ENCODE peak calls at places on chromosomes 2 and 18, in ten cellular contexts. One of them, this sample, is unnamed.

GRCh38 chr2:148982282-148982681 is 56.2 kb upstream of the LYPD6B start:
- DNase-seq in heart right ventricle: no peak
- DNase-seq in neural progenitor cell: no peak
- DNase-seq in mucosa of descending colon: no peak
- DNase-seq in NT2/D1: no peak
- DNase-seq in testis: no peak
- DNase-seq in CD8-positive, alpha-beta memory T cell: no peak
- DNase-seq in GM12878: no peak
- DNase-seq in left ventricle myocardium inferior: no peak
- DNase-seq in suprapubic skin: no peak
- DNase-seq in this sample: no peak

GRCh38 chr2:23377772-23378171 is 7.2 kb upstream of the KLHL29 start:
- DNase-seq in heart right ventricle: no peak
- DNase-seq in neural progenitor cell: no peak
- DNase-seq in mucosa of descending colon: no peak
- DNase-seq in NT2/D1: no peak
- DNase-seq in testis: no peak
- DNase-seq in CD8-positive, alpha-beta memory T cell: no peak
- DNase-seq in GM12878: no peak
- DNase-seq in left ventricle myocardium inferior: no peak
- DNase-seq in suprapubic skin: no peak
- DNase-seq in this sample: no peak

GRCh38 chr2:158464426-158465281 is 7.9 kb downstream of the PKP4 start:
- DNase-seq in heart right ventricle: no peak
- DNase-seq in neural progenitor cell: peak; percentile 30
- DNase-seq in mucosa of descending colon: no peak
- DNase-seq in NT2/D1: no peak
- DNase-seq in testis: no peak
- DNase-seq in CD8-positive, alpha-beta memory T cell: peak; percentile 18
- DNase-seq in GM12878: no peak
- DNase-seq in left ventricle myocardium inferior: no peak
- DNase-seq in suprapubic skin: no peak
- DNase-seq in this sample: no peak

GRCh38 chr2:3620834-3621233 is 25.9 kb downstream of the COLEC11 start:
- DNase-seq in heart right ventricle: no peak
- DNase-seq in neural progenitor cell: no peak
- DNase-seq in mucosa of descending colon: no peak
- DNase-seq in NT2/D1: no peak
- DNase-seq in testis: no peak
- DNase-seq in CD8-positive, alpha-beta memory T cell: no peak
- DNase-seq in GM12878: no peak
- DNase-seq in left ventricle myocardium inferior: no peak
- DNase-seq in suprapubic skin: no peak
- DNase-seq in this sample: no peak

GRCh38 chr18:79445740-79446566 is 50.2 kb downstream of the NFATC1 start:
- DNase-seq in heart right ventricle: no peak
- DNase-seq in neural progenitor cell: no peak
- DNase-seq in mucosa of descending colon: no peak
- DNase-seq in NT2/D1: no peak
- DNase-seq in testis: no peak
- DNase-seq in CD8-positive, alpha-beta memory T cell: no peak
- DNase-seq in GM12878: no peak
- DNase-seq in left ventricle myocardium inferior: no peak
- DNase-seq in suprapubic skin: no peak
- DNase-seq in this sample: no peak

GRCh38 chr2:187056416-187057333 is 207.7 kb upstream of the ZSWIM2 start:
- DNase-seq in heart right ventricle: no peak
- DNase-seq in neural progenitor cell: no peak
- DNase-seq in mucosa of descending colon: no peak
- DNase-seq in NT2/D1: no peak
- DNase-seq in testis: no peak
- DNase-seq in CD8-positive, alpha-beta memory T cell: no peak
- DNase-seq in GM12878: no peak
- DNase-seq in left ventricle myocardium inferior: no peak
- DNase-seq in suprapubic skin: no peak
- DNase-seq in this sample: no peak

GRCh38 chr2:64363140-64363539 is 90.8 kb upstream of the LGALSL start:
- DNase-seq in heart right ventricle: no peak
- DNase-seq in neural progenitor cell: no peak
- DNase-seq in mucosa of descending colon: no peak
- DNase-seq in NT2/D1: no peak
- DNase-seq in testis: no peak
- DNase-seq in CD8-positive, alpha-beta memory T cell: no peak
- DNase-seq in GM12878: no peak
- DNase-seq in left ventricle myocardium inferior: no peak
- DNase-seq in suprapubic skin: no peak
- DNase-seq in this sample: no peak

GRCh38 chr2:149388120-149388816 is 57.9 kb downstream of the LYPD6 start:
- DNase-seq in heart right ventricle: no peak
- DNase-seq in neural progenitor cell: peak; percentile 19
- DNase-seq in mucosa of descending colon: no peak
- DNase-seq in NT2/D1: no peak
- DNase-seq in testis: no peak
- DNase-seq in CD8-positive, alpha-beta memory T cell: no peak
- DNase-seq in GM12878: no peak
- DNase-seq in left ventricle myocardium inferior: no peak
- DNase-seq in suprapubic skin: no peak
- DNase-seq in this sample: no peak

GRCh38 chr2:75375646-75376582 is 176.6 kb upstream of the TACR1 start:
- DNase-seq in heart right ventricle: no peak
- DNase-seq in neural progenitor cell: no peak
- DNase-seq in mucosa of descending colon: no peak
- DNase-seq in NT2/D1: no peak
- DNase-seq in testis: no peak
- DNase-seq in CD8-positive, alpha-beta memory T cell: no peak
- DNase-seq in GM12878: no peak
- DNase-seq in left ventricle myocardium inferior: no peak
- DNase-seq in suprapubic skin: no peak
- DNase-seq in this sample: no peak

GRCh38 chr18:12278765-12279682 is 24.9 kb downstream of the CIDEA start:
- DNase-seq in heart right ventricle: peak; percentile 82
- DNase-seq in neural progenitor cell: peak; percentile 87
- DNase-seq in mucosa of descending colon: peak; percentile 73
- DNase-seq in NT2/D1: peak; percentile 61
- DNase-seq in testis: peak; percentile 78
- DNase-seq in CD8-positive, alpha-beta memory T cell: no peak
- DNase-seq in GM12878: no peak
- DNase-seq in left ventricle myocardium inferior: peak; percentile 86
- DNase-seq in suprapubic skin: peak; percentile 88
- DNase-seq in this sample: peak; percentile 97

DNA sequence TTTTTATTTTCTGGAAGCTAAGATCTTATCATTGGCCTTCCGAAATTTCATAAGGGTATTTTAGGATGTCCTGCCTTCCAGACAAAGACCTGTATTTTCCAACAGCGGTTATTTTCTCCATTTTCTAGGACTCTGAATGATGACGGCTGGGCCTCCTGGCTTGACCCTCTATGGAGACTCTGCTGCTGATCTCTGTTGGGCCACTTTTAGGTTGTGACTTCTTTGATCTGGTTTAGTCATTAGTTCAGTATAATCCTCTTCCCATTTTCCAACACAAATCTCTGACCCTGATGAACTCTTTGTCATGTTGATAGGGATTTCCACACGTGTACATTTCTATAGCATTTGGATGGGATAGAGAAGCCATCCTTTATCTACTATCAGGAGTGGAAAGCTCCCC is 93.7 kb downstream of the HS1BP3 start:
- DNase-seq in heart right ventricle: no peak
- DNase-seq in neural progenitor cell: no peak
- DNase-seq in mucosa of descending colon: no peak
- DNase-seq in NT2/D1: no peak
- DNase-seq in testis: no peak
- DNase-seq in CD8-positive, alpha-beta memory T cell: no peak
- DNase-seq in GM12878: no peak
- DNase-seq in left ventricle myocardium inferior: no peak
- DNase-seq in suprapubic skin: no peak
- DNase-seq in this sample: no peak
- H3K4me3 ChIP-seq in heart right ventricle: no peak overlapping the region
- H3K4me3 ChIP-seq in neural progenitor cell: no peak overlapping the region
- H3K4me3 ChIP-seq in mucosa of descending colon: no peak overlapping the region
- H3K4me3 ChIP-seq in NT2/D1: no peak overlapping the region
- H3K4me3 ChIP-seq in testis: no peak overlapping the region
- H3K4me3 ChIP-seq in CD8-positive, alpha-beta memory T cell: no peak overlapping the region
- H3K4me3 ChIP-seq in GM12878: no peak overlapping the region
- H3K4me3 ChIP-seq in left ventricle myocardium inferior: no peak overlapping the region
- H3K4me3 ChIP-seq in suprapubic skin: no peak overlapping the region
- H3K4me3 ChIP-seq in this sample: no peak overlapping the region

GRCh38 chr2:105885456-105885855 is 140.7 kb downstream of the NCK2 start:
- DNase-seq in heart right ventricle: no peak
- DNase-seq in neural progenitor cell: no peak
- DNase-seq in mucosa of descending colon: no peak
- DNase-seq in NT2/D1: no peak
- DNase-seq in testis: no peak
- DNase-seq in CD8-positive, alpha-beta memory T cell: no peak
- DNase-seq in GM12878: no peak
- DNase-seq in left ventricle myocardium inferior: no peak
- DNase-seq in suprapubic skin: no peak
- DNase-seq in this sample: no peak

GRCh38 chr2:105883911-105884694 is 139.4 kb downstream of the NCK2 start:
- DNase-seq in heart right ventricle: no peak
- DNase-seq in neural progenitor cell: no peak
- DNase-seq in mucosa of descending colon: no peak
- DNase-seq in NT2/D1: no peak
- DNase-seq in testis: no peak
- DNase-seq in CD8-positive, alpha-beta memory T cell: no peak
- DNase-seq in GM12878: no peak
- DNase-seq in left ventricle myocardium inferior: no peak
- DNase-seq in suprapubic skin: no peak
- DNase-seq in this sample: no peak

GRCh38 chr2:105886680-105887079 is 142.0 kb downstream of the NCK2 start:
- DNase-seq in heart right ventricle: no peak
- DNase-seq in neural progenitor cell: no peak
- DNase-seq in mucosa of descending colon: no peak
- DNase-seq in NT2/D1: no peak
- DNase-seq in testis: no peak
- DNase-seq in CD8-positive, alpha-beta memory T cell: no peak
- DNase-seq in GM12878: no peak
- DNase-seq in left ventricle myocardium inferior: no peak
- DNase-seq in suprapubic skin: no peak
- DNase-seq in this sample: no peak

GRCh38 chr2:105887246-105887645 is 142.5 kb downstream of the NCK2 start:
- DNase-seq in heart right ventricle: no peak
- DNase-seq in neural progenitor cell: no peak
- DNase-seq in mucosa of descending colon: no peak
- DNase-seq in NT2/D1: no peak
- DNase-seq in testis: no peak
- DNase-seq in CD8-positive, alpha-beta memory T cell: no peak
- DNase-seq in GM12878: no peak
- DNase-seq in left ventricle myocardium inferior: no peak
- DNase-seq in suprapubic skin: no peak
- DNase-seq in this sample: no peak

DNA sequence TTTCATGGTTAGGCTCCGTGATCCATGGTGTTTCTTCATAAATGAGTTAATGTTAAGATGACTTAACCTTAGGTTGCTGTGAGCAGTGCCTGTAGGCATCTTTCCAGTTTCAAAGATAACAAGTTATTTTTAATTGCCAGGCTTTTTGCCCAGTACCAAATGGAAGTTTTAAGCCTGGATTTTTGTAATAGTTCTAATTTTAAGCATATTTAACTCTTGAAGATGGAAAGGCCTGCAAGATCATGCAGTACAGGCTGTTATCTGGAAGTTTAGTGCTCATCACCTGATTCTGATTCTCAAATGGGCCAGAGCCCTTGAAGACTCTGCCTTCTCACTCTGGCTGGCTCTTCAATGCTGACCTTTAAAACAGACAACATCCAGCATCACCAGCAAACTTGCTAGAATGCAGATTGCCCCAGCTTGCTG is 141.3 kb downstream of the NCK2 start:
- DNase-seq in heart right ventricle: no peak
- DNase-seq in neural progenitor cell: no peak
- DNase-seq in mucosa of descending colon: no peak
- DNase-seq in NT2/D1: no peak
- DNase-seq in testis: no peak
- DNase-seq in CD8-positive, alpha-beta memory T cell: no peak
- DNase-seq in GM12878: no peak
- DNase-seq in left ventricle myocardium inferior: no peak
- DNase-seq in suprapubic skin: no peak
- DNase-seq in this sample: no peak
- H3K9me3 ChIP-seq in heart right ventricle: no peaks in the 10 kb centered on the region
- H3K9me3 ChIP-seq in neural progenitor cell: no peaks in the 10 kb centered on the region
- H3K9me3 ChIP-seq in mucosa of descending colon: peaks cover 5% of the 10 kb centered on the region
- H3K9me3 ChIP-seq in NT2/D1: peaks cover 14% of the 10 kb centered on the region
- H3K9me3 ChIP-seq in testis: no peaks in the 10 kb centered on the region
- H3K9me3 ChIP-seq in CD8-positive, alpha-beta memory T cell: no peaks in the 10 kb centered on the region
- H3K9me3 ChIP-seq in GM12878: peaks cover 7% of the 10 kb centered on the region
- H3K9me3 ChIP-seq in left ventricle myocardium inferior: peaks cover 9% of the 10 kb centered on the region
- H3K9me3 ChIP-seq in suprapubic skin: peaks cover 5% of the 10 kb centered on the region
- H3K9me3 ChIP-seq in this sample: no peaks in the 10 kb centered on the region

DNA sequence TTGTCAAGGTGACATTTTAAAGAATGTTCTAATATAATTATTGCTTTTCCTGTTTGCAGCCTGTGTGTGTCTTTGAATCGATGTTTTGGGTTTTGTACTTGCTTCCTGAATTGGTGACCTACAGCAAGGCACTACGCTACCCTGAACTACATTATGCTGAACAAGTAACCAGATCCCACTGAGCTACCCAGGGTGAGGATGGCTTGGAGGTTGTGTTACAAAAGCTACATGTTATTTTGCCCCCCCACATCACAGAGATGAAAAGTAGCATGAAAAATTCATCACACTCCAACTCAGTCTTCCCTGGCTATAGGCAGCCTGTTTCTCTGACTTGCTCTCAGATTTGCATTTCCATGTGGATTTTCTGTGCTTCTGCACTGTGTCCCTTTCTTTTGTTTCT is 162.1 kb downstream of the LDLRAD4 start:
- DNase-seq in heart right ventricle: no peak
- DNase-seq in neural progenitor cell: no peak
- DNase-seq in mucosa of descending colon: no peak
- DNase-seq in NT2/D1: no peak
- DNase-seq in testis: no peak
- DNase-seq in CD8-positive, alpha-beta memory T cell: no peak
- DNase-seq in GM12878: no peak
- DNase-seq in left ventricle myocardium inferior: no peak
- DNase-seq in suprapubic skin: no peak
- DNase-seq in this sample: no peak
- H3K4me3 ChIP-seq in heart right ventricle: no peak overlapping the region
- H3K4me3 ChIP-seq in neural progenitor cell: no peak overlapping the region
- H3K4me3 ChIP-seq in mucosa of descending colon: no peak overlapping the region
- H3K4me3 ChIP-seq in NT2/D1: no peak overlapping the region
- H3K4me3 ChIP-seq in testis: no peak overlapping the region
- H3K4me3 ChIP-seq in CD8-positive, alpha-beta memory T cell: no peak overlapping the region
- H3K4me3 ChIP-seq in GM12878: no peak overlapping the region
- H3K4me3 ChIP-seq in left ventricle myocardium inferior: no peak overlapping the region
- H3K4me3 ChIP-seq in suprapubic skin: no peak overlapping the region
- H3K4me3 ChIP-seq in this sample: no peak overlapping the region

DNA sequence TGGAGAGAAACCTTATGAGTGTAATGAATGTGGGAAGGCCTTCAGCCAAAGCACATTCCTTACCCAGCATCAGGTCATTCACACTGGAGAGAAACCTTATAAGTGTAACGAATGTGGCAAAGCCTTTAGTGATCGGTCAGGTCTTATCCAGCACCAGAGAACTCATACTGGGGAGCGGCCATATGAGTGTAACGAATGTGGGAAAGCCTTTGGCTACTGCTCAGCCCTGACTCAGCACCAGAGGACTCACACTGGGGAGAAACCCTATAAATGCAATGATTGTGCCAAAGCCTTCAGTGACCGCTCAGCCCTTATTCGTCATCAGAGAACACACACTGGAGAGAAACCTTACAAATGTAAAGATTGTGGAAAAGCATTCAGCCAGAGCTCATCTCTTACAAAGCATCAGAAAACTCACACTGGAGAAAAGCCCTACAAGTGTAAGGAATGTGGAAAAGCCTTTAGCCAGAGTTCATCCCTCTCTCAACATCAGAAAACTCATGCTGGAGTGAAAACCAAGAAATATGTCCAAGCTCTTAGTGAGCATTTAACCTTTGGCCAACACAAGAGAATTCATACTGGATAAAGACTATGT is 7.8 kb downstream of the ZNF892 start:
- DNase-seq in heart right ventricle: no peak
- DNase-seq in neural progenitor cell: no peak
- DNase-seq in mucosa of descending colon: no peak
- DNase-seq in NT2/D1: no peak
- DNase-seq in testis: no peak
- DNase-seq in CD8-positive, alpha-beta memory T cell: no peak
- DNase-seq in GM12878: no peak
- DNase-seq in left ventricle myocardium inferior: no peak
- DNase-seq in suprapubic skin: no peak
- DNase-seq in this sample: no peak
- H3K9me3 ChIP-seq in heart right ventricle: peaks cover 9% of the 10 kb centered on the region
- H3K9me3 ChIP-seq in neural progenitor cell: peaks cover 79% of the 10 kb centered on the region
- H3K9me3 ChIP-seq in mucosa of descending colon: peaks cover 100% of the 10 kb centered on the region
- H3K9me3 ChIP-seq in NT2/D1: peaks cover 100% of the 10 kb centered on the region
- H3K9me3 ChIP-seq in testis: peaks cover 3% of the 10 kb centered on the region
- H3K9me3 ChIP-seq in CD8-positive, alpha-beta memory T cell: peaks cover 74% of the 10 kb centered on the region
- H3K9me3 ChIP-seq in GM12878: peaks cover 42% of the 10 kb centered on the region
- H3K9me3 ChIP-seq in left ventricle myocardium inferior: peaks cover 100% of the 10 kb centered on the region
- H3K9me3 ChIP-seq in suprapubic skin: peaks cover 89% of the 10 kb centered on the region
- H3K9me3 ChIP-seq in this sample: peaks cover 84% of the 10 kb centered on the region

This sample was measured in tibial artery.